ENCODE peak calls at places on chromosomes 5 and 9, in four cellular contexts. D is psoas muscle; Q is GM12865; H is CD8-positive, alpha-beta T cell. N is an unnamed sample.

GRCh38 chr9:80884180-80884579 is 805.2 kb downstream of the TLE1 start:
- DNase-seq in D (no peak), Q (no peak), H (no peak), N (no peak)

GRCh38 chr5:85823462-85824426 is 794.0 kb upstream of the COX7C start:
- DNase-seq in D (no peak), Q (no peak), H (no peak), N (no peak)

GRCh38 chr5:9183306-9183705 is 362.6 kb downstream of the SEMA5A start:
- DNase-seq in D (no peak), Q (no peak), H (no peak), N (no peak)

GRCh38 chr9:36530224-36530623 is 42.5 kb upstream of the MELK start:
- DNase-seq in D (no peak), Q (no peak), H (no peak), N (no peak)

GRCh38 chr5:172788771-172789686 is 18.0 kb upstream of the DUSP1 start:
- DNase-seq in D (no peak), Q (peak), H (no peak), N (no peak)

GRCh38 chr9:107681988-107682387 is 192.4 kb upstream of the KLF4 start:
- DNase-seq in D (no peak), Q (no peak), H (no peak), N (no peak)

GRCh38 chr5:112420111-112420864 is 1.2 kb upstream of the EPB41L4A start:
- DNase-seq in D (peak), Q (peak), H (no peak), N (peak)

GRCh38 chr9:118643118-118643517 is 726.1 kb downstream of the BRINP1 start:
- DNase-seq in D (no peak), Q (no peak), H (no peak), N (no peak)

GRCh38 chr9:17636359-17636758 is 57.5 kb downstream of the SH3GL2 start:
- DNase-seq in D (no peak), Q (no peak), H (no peak), N (no peak)

GRCh38 chr5:37323607-37324006 is 47.3 kb downstream of the NUP155 start:
- DNase-seq in D (no peak), Q (no peak), H (no peak), N (no peak)

GRCh38 chr5:137234973-137235943 is 263.9 kb downstream of the SPOCK1 start:
- DNase-seq in D (no peak), Q (peak), H (no peak), N (no peak)

GRCh38 chr5:68680376-68680775 is 413.4 kb upstream of the SLC30A5 start:
- DNase-seq in D (no peak), Q (no peak), H (no peak), N (no peak)

GRCh38 chr5:39211773-39212172 is 7.6 kb downstream of the FYB1 start:
- DNase-seq in D (no peak), Q (peak), H (no peak), N (no peak)

GRCh38 chr9:18997151-18997550 is 35.9 kb downstream of the SAXO1 start:
- DNase-seq in D (no peak), Q (no peak), H (no peak), N (no peak)

GRCh38 chr9:128992995-128993394 is 35.1 kb downstream of the SH3GLB2 start:
- DNase-seq in D (no peak), Q (no peak), H (no peak), N (no peak)

GRCh38 chr5:138230981-138231589 is 18.0 kb upstream of the CDC23 start:
- DNase-seq in D (no peak), Q (no peak), H (no peak), N (no peak)

GRCh38 chr9:38228331-38229122 is 159.5 kb upstream of the SHB start:
- DNase-seq in D (no peak), Q (no peak), H (no peak), N (no peak)

GRCh38 chr9:89477811-89478583 is 19.9 kb downstream of the SEMA4D start:
- DNase-seq in D (no peak), Q (peak), H (peak), N (no peak)

GRCh38 chr5:109863752-109864151 is 174.0 kb downstream of the MAN2A1 start:
- DNase-seq in D (no peak), Q (no peak), H (no peak), N (no peak)

GRCh38 chr5:7857918-7858632 is 7.1 kb upstream of the CFAP90 start:
- DNase-seq in D (no peak), Q (no peak), H (no peak), N (no peak)

GRCh38 chr9:79988126-79988525 is 416.4 kb downstream of the TLE4 start:
- DNase-seq in D (no peak), Q (no peak), H (no peak), N (no peak)

GRCh38 chr5:14851999-14852526 is 19.5 kb downstream of the ANKH start:
- DNase-seq in D (no peak), Q (no peak), H (no peak), N (no peak)

GRCh38 chr9:22446950-22447606 is 454 bp downstream of the DMRTA1 start:
- DNase-seq in D (peak), Q (peak), H (peak), N (peak)

GRCh38 chr5:150338546-150338945 is 19.0 kb upstream of the TCOF1 start:
- DNase-seq in D (no peak), Q (no peak), H (no peak), N (no peak)

GRCh38 chr9:134709512-134710270 is 68.1 kb downstream of the COL5A1 start:
- DNase-seq in D (peak), Q (no peak), H (no peak), N (no peak)

GRCh38 chr9:26650325-26650724 is 242.3 kb downstream of the CAAP1 start:
- DNase-seq in D (no peak), Q (no peak), H (no peak), N (no peak)

GRCh38 chr9:26657958-26658357 is 234.6 kb downstream of the CAAP1 start:
- DNase-seq in D (no peak), Q (no peak), H (no peak), N (no peak)

GRCh38 chr9:26655166-26655565 is 237.4 kb downstream of the CAAP1 start:
- DNase-seq in D (no peak), Q (no peak), H (no peak), N (no peak)

GRCh38 chr9:26658476-26658875 is 234.1 kb downstream of the CAAP1 start:
- DNase-seq in D (no peak), Q (no peak), H (no peak), N (no peak)

GRCh38 chr9:26656003-26656940 is 236.3 kb downstream of the CAAP1 start:
- DNase-seq in D (no peak), Q (peak), H (no peak), N (peak)
- TF ChIP-seq CTCF in D (no peak), Q (peak), H (no peak), N (peak)

DNA sequence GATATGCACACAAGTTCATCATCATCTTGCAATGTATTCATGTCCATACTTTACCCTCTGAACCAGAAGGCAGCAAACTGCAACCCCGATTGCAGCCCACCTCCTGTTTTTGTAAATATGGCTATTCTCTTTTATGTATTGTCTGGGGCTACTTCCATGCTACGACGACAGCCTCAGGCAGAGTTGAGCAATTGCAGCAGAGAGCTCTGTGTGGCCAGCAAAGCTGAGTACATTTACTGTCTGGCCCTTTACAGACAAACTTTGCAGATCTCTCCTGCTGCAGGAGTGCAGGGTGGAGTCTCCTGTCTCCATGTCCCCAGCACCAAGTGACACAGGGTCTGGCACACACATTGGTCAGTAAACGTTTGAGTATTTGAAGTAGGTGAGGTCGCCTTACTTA is 27.0 kb downstream of the PRRC2B start:
- DNase-seq in D (no peak), Q (no peak), H (no peak), N (no peak)
- TF ChIP-seq CTCF in D (no peak), Q (no peak), H (no peak), N (no peak)

GRCh38 chr5:113448224-113448623 is 13.4 kb upstream of the TSSK1B start:
- DNase-seq in D (no peak), Q (no peak), H (no peak), N (no peak)
- TF ChIP-seq CTCF in D (no peak), Q (no peak), H (no peak), N (no peak)

GRCh38 chr5:140360681-140361479 is 886 bp downstream of the SLC4A9 start:
- DNase-seq in D (no peak), Q (no peak), H (no peak), N (no peak)

GRCh38 chr5:140356878-140357730 is 2.9 kb upstream of the SLC4A9 start:
- DNase-seq in D (no peak), Q (peak), H (no peak), N (no peak)

GRCh38 chr5:140357731-140358093 is 2.3 kb upstream of the SLC4A9 start:
- DNase-seq in D (peak), Q (peak), H (peak), N (peak)

GRCh38 chr5:140360101-140360500 is at the start of gene SLC4A9:
- DNase-seq in D (no peak), Q (no peak), H (no peak), N (no peak)

DNA sequence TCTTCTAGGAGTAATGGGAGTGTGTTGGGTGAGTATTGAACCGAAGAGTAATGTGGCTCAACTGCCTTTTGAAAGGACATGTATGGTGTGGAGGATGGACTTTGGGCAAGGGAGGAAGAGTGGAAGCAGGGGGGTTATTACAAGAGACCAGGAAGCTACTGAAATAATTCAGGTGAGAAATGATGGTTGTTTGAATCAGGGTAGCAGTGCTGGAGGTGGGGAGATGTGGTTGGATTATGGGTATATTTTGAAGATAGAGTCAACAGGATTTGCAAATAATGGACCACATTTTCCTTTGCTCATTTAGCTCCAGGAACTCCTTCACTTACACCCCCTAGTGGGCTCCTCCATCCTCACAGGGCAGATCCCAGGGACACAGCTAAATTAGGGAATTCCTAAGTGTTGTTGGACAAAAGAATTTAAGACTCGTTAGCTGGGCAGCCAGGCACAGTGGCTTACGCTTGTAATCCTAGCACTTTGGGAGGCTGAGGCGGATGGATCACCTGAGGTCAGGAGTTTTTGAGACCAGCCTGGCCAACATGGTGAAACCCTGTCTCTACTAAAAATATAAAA is 1.2 kb upstream of the SLC4A9 start:
- DNase-seq in D (no peak), Q (no peak), H (no peak), N (no peak)
- TF ChIP-seq CTCF in D (peak), Q (no peak), H (no peak), N (peak)

GRCh38 chr5:56814361-56814962 is 887 bp upstream of the MAP3K1 start:
- DNase-seq in D (peak), Q (no peak), H (peak), N (peak)
- TF ChIP-seq CTCF in D (no peak), Q (no peak), H (no peak), N (no peak)

N was measured in GM13977.